ENCODE peak calls at places on chromosomes 7 and 10, in five cellular contexts. One of them, this sample, is unnamed.

GRCh38 chr10:113131611-113132330 is 181.7 kb downstream of the TCF7L2 start:
- DNase-seq in H1: no peak
- DNase-seq in HCT116: no peak
- DNase-seq in body of pancreas: no peak
- DNase-seq in ovary: no peak
- DNase-seq in this sample: no peak

GRCh38 chr10:102040305-102040704 is 15.7 kb downstream of the ARMH3 start:
- DNase-seq in H1: no peak
- DNase-seq in HCT116: no peak
- DNase-seq in body of pancreas: no peak
- DNase-seq in ovary: no peak
- DNase-seq in this sample: no peak

GRCh38 chr7:48140001-48140681 is 31.1 kb upstream of the ABCA13 start:
- DNase-seq in H1: no peak
- DNase-seq in HCT116: no peak
- DNase-seq in body of pancreas: peak; percentile 41
- DNase-seq in ovary: no peak
- DNase-seq in this sample: no peak

GRCh38 chr10:45239642-45240041 is 75.8 kb downstream of the OR13A1 start:
- DNase-seq in H1: no peak
- DNase-seq in HCT116: no peak
- DNase-seq in body of pancreas: no peak
- DNase-seq in ovary: no peak
- DNase-seq in this sample: no peak

GRCh38 chr10:72083234-72084093 is 4.9 kb downstream of the SPOCK2 start:
- DNase-seq in H1: no peak
- DNase-seq in HCT116: no peak
- DNase-seq in body of pancreas: no peak
- DNase-seq in ovary: no peak
- DNase-seq in this sample: no peak

GRCh38 chr10:84310470-84310869 is 17.9 kb upstream of the CCSER2 start:
- DNase-seq in H1: no peak
- DNase-seq in HCT116: no peak
- DNase-seq in body of pancreas: no peak
- DNase-seq in ovary: no peak
- DNase-seq in this sample: no peak

GRCh38 chr7:20211376-20211775 is 5.8 kb downstream of the MACC1 start:
- DNase-seq in H1: no peak
- DNase-seq in HCT116: no peak
- DNase-seq in body of pancreas: no peak
- DNase-seq in ovary: no peak
- DNase-seq in this sample: no peak

GRCh38 chr10:114754445-114755320 is 66.9 kb upstream of the FHIP2A start:
- DNase-seq in H1: no peak
- DNase-seq in HCT116: peak; percentile 78
- DNase-seq in body of pancreas: no peak
- DNase-seq in ovary: no peak
- DNase-seq in this sample: peak; percentile 25

GRCh38 chr7:101728888-101729883 is 88.2 kb upstream of the CUX1 start:
- DNase-seq in H1: no peak
- DNase-seq in HCT116: peak; percentile 93
- DNase-seq in body of pancreas: no peak
- DNase-seq in ovary: no peak
- DNase-seq in this sample: peak; percentile 95

GRCh38 chr7:108586274-108586710 is 16.6 kb downstream of the DNAJB9 start:
- DNase-seq in H1: no peak
- DNase-seq in HCT116: no peak
- DNase-seq in body of pancreas: no peak
- DNase-seq in ovary: no peak
- DNase-seq in this sample: no peak

GRCh38 chr10:130806426-130806825 is 505.1 kb downstream of the TCERG1L start:
- DNase-seq in H1: no peak
- DNase-seq in HCT116: no peak
- DNase-seq in body of pancreas: no peak
- DNase-seq in ovary: no peak
- DNase-seq in this sample: no peak

GRCh38 chr7:74506329-74506724 is 52.6 kb downstream of the GTF2IRD1 start:
- DNase-seq in H1: no peak
- DNase-seq in HCT116: no peak
- DNase-seq in body of pancreas: no peak
- DNase-seq in ovary: no peak
- DNase-seq in this sample: no peak

GRCh38 chr10:121644501-121644900 is 46.3 kb upstream of the FGFR2 start:
- DNase-seq in H1: no peak
- DNase-seq in HCT116: no peak
- DNase-seq in body of pancreas: no peak
- DNase-seq in ovary: no peak
- DNase-seq in this sample: no peak

GRCh38 chr7:108156897-108157605 is 26.9 kb upstream of the LAMB4 start:
- DNase-seq in H1: no peak
- DNase-seq in HCT116: no peak
- DNase-seq in body of pancreas: no peak
- DNase-seq in ovary: no peak
- DNase-seq in this sample: no peak

GRCh38 chr10:114362831-114363355 is 41.4 kb downstream of the AFAP1L2 start:
- DNase-seq in H1: no peak
- DNase-seq in HCT116: no peak
- DNase-seq in body of pancreas: no peak
- DNase-seq in ovary: no peak
- DNase-seq in this sample: no peak

GRCh38 chr10:29295813-29296212 is 6.9 kb downstream of the LYZL1 start:
- DNase-seq in H1: no peak
- DNase-seq in HCT116: no peak
- DNase-seq in body of pancreas: no peak
- DNase-seq in ovary: no peak
- DNase-seq in this sample: no peak
- H3K9me3 ChIP-seq in H1: peaks cover 18% of the 10 kb centered on the region
- H3K9me3 ChIP-seq in HCT116: peaks cover 6% of the 10 kb centered on the region
- H3K9me3 ChIP-seq in body of pancreas: no peaks in the 10 kb centered on the region
- H3K9me3 ChIP-seq in ovary: no peaks in the 10 kb centered on the region
- H3K9me3 ChIP-seq in this sample: no peaks in the 10 kb centered on the region

GRCh38 chr10:811379-811778 is 120.1 kb downstream of the LARP4B start:
- DNase-seq in H1: no peak
- DNase-seq in HCT116: no peak
- DNase-seq in body of pancreas: no peak
- DNase-seq in ovary: no peak
- DNase-seq in this sample: no peak

GRCh38 chr10:809671-810350 is 120.3 kb upstream of the DIP2C start:
- DNase-seq in H1: no peak
- DNase-seq in HCT116: no peak
- DNase-seq in body of pancreas: no peak
- DNase-seq in ovary: no peak
- DNase-seq in this sample: no peak

GRCh38 chr10:811781-812180 is 119.7 kb downstream of the LARP4B start:
- DNase-seq in H1: no peak
- DNase-seq in HCT116: no peak
- DNase-seq in body of pancreas: no peak
- DNase-seq in ovary: no peak
- DNase-seq in this sample: no peak

GRCh38 chr10:812787-813186 is 118.7 kb downstream of the LARP4B start:
- DNase-seq in H1: no peak
- DNase-seq in HCT116: no peak
- DNase-seq in body of pancreas: no peak
- DNase-seq in ovary: no peak
- DNase-seq in this sample: no peak

GRCh38 chr10:810351-810846 is 120.9 kb upstream of the DIP2C start:
- DNase-seq in H1: no peak
- DNase-seq in HCT116: no peak
- DNase-seq in body of pancreas: no peak
- DNase-seq in ovary: no peak
- DNase-seq in this sample: no peak
- H3K36me3 ChIP-seq in H1: peaks cover 23% of the 10 kb centered on the region
- H3K36me3 ChIP-seq in HCT116: peaks cover 49% of the 10 kb centered on the region
- H3K36me3 ChIP-seq in body of pancreas: peaks cover 34% of the 10 kb centered on the region
- H3K36me3 ChIP-seq in ovary: no peaks in the 10 kb centered on the region
- H3K36me3 ChIP-seq in this sample: peaks cover 63% of the 10 kb centered on the region

DNA sequence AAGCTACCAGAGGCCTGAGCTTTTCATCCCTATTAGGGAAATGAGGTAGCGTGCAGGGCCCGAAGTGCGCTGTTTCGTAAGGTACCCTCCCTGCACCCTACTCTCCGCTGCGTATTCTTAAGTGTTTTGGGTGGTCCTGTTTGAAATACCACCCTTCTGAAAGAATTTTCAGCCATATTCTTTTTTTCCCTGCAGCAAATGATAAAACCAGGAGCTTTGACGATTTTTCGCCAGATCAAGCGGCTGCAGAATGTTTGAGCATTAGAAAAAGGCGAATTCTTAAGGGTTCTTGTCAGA is 1.2 kb downstream of the RSBN1L start:
- DNase-seq in H1: no peak
- DNase-seq in HCT116: no peak
- DNase-seq in body of pancreas: no peak
- DNase-seq in ovary: peak; percentile 34
- DNase-seq in this sample: no peak
- TF ChIP-seq POLR2A in H1: no peak
- TF ChIP-seq POLR2A in HCT116: no peak
- TF ChIP-seq POLR2A in body of pancreas: no peak
- TF ChIP-seq POLR2A in ovary: no peak
- TF ChIP-seq POLR2A in this sample: no peak

GRCh38 chr10:29407280-29407858 is 118.5 kb downstream of the LYZL1 start:
- DNase-seq in H1: no peak
- DNase-seq in HCT116: no peak
- DNase-seq in body of pancreas: no peak
- DNase-seq in ovary: no peak
- DNase-seq in this sample: no peak
- H3K9me3 ChIP-seq in H1: peaks cover 31% of the 10 kb centered on the region
- H3K9me3 ChIP-seq in HCT116: peaks cover 8% of the 10 kb centered on the region
- H3K9me3 ChIP-seq in body of pancreas: no peaks in the 10 kb centered on the region
- H3K9me3 ChIP-seq in ovary: no peaks in the 10 kb centered on the region
- H3K9me3 ChIP-seq in this sample: no peaks in the 10 kb centered on the region

GRCh38 chr7:18624436-18624835 is 128.9 kb downstream of the HDAC9 start:
- DNase-seq in H1: no peak
- DNase-seq in HCT116: no peak
- DNase-seq in body of pancreas: no peak
- DNase-seq in ovary: no peak
- DNase-seq in this sample: no peak
- H3K36me3 ChIP-seq in H1: no peaks in the 10 kb centered on the region
- H3K36me3 ChIP-seq in HCT116: no peaks in the 10 kb centered on the region
- H3K36me3 ChIP-seq in body of pancreas: no peaks in the 10 kb centered on the region
- H3K36me3 ChIP-seq in ovary: no peaks in the 10 kb centered on the region
- H3K36me3 ChIP-seq in this sample: no peaks in the 10 kb centered on the region

GRCh38 chr10:79084012-79084971 is 15.5 kb downstream of the ZMIZ1 start:
- DNase-seq in H1: no peak
- DNase-seq in HCT116: no peak
- DNase-seq in body of pancreas: peak; percentile 93
- DNase-seq in ovary: peak; percentile 93
- DNase-seq in this sample: peak; percentile 95
- TF ChIP-seq POLR2A in H1: no peak
- TF ChIP-seq POLR2A in HCT116: no peak
- TF ChIP-seq POLR2A in body of pancreas: no peak
- TF ChIP-seq POLR2A in ovary: no peak
- TF ChIP-seq POLR2A in this sample: no peak

DNA sequence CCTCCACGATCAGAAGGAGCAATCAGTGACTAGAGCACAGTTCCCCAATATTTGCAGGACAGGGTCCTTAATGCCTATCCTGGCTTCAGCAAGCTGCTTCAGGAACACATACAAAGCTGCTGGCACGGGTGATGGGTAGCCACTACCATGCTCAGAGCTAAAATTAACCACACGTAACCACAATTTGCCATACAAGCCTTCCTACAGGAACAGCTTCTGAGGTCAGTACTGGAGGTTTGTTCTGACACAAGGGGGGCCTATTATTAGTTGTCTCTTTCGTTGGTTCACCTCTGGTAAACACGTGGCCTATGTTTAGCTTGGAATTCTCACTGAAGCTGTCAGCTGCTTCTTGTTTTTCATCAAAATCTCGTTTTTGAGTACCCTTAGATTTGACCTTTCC is 41.1 kb downstream of the ZNF248 start:
- DNase-seq in H1: no peak
- DNase-seq in HCT116: no peak
- DNase-seq in body of pancreas: no peak
- DNase-seq in ovary: no peak
- DNase-seq in this sample: no peak
- H3K9me3 ChIP-seq in H1: peaks cover 83% of the 10 kb centered on the region
- H3K9me3 ChIP-seq in HCT116: no peaks in the 10 kb centered on the region
- H3K9me3 ChIP-seq in body of pancreas: no peaks in the 10 kb centered on the region
- H3K9me3 ChIP-seq in ovary: no peaks in the 10 kb centered on the region
- H3K9me3 ChIP-seq in this sample: peaks cover 14% of the 10 kb centered on the region

DNA sequence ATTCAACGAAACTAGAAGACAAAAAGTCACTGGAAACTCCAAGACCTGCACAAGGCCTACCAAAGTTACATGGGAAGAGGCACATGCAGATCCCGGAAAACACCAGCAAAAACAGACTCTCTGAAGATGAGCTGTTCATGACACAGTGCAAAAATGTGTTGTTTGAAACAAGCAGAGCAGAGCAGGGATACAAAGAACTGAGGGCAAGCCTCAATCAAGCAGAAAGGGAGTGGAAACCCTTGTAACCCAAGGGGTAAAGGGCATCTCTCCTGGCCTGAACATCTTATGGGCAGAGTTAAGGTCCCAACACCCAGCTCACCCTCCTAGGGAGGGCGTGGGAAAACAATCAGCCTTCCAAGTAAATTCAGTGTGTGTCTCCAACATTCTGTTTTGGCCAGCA is 10.6 kb downstream of the PSPH start:
- DNase-seq in H1: no peak
- DNase-seq in HCT116: no peak
- DNase-seq in body of pancreas: no peak
- DNase-seq in ovary: no peak
- DNase-seq in this sample: no peak
- H3K36me3 ChIP-seq in H1: no peaks in the 10 kb centered on the region
- H3K36me3 ChIP-seq in HCT116: peaks cover 6% of the 10 kb centered on the region
- H3K36me3 ChIP-seq in body of pancreas: no peaks in the 10 kb centered on the region
- H3K36me3 ChIP-seq in ovary: no peaks in the 10 kb centered on the region
- H3K36me3 ChIP-seq in this sample: no peaks in the 10 kb centered on the region

GRCh38 chr10:93138113-93138870 is 64.6 kb downstream of the CYP26A1 start:
- DNase-seq in H1: no peak
- DNase-seq in HCT116: no peak
- DNase-seq in body of pancreas: no peak
- DNase-seq in ovary: no peak
- DNase-seq in this sample: no peak

GRCh38 chr10:93143286-93143685 is 69.6 kb downstream of the CYP26A1 start:
- DNase-seq in H1: no peak
- DNase-seq in HCT116: no peak
- DNase-seq in body of pancreas: no peak
- DNase-seq in ovary: no peak
- DNase-seq in this sample: no peak

GRCh38 chr10:93139059-93139658 is 65.5 kb downstream of the CYP26A1 start:
- DNase-seq in H1: no peak
- DNase-seq in HCT116: no peak
- DNase-seq in body of pancreas: no peak
- DNase-seq in ovary: no peak
- DNase-seq in this sample: no peak

GRCh38 chr10:93146336-93146735 is 72.6 kb downstream of the CYP26A1 start:
- DNase-seq in H1: no peak
- DNase-seq in HCT116: no peak
- DNase-seq in body of pancreas: no peak
- DNase-seq in ovary: no peak
- DNase-seq in this sample: no peak

GRCh38 chr10:93142534-93142933 is 68.8 kb downstream of the CYP26A1 start:
- DNase-seq in H1: no peak
- DNase-seq in HCT116: no peak
- DNase-seq in body of pancreas: no peak
- DNase-seq in ovary: no peak
- DNase-seq in this sample: no peak
- TF ChIP-seq POLR2A in H1: no peak
- TF ChIP-seq POLR2A in HCT116: no peak
- TF ChIP-seq POLR2A in body of pancreas: no peak
- TF ChIP-seq POLR2A in ovary: no peak
- TF ChIP-seq POLR2A in this sample: no peak

GRCh38 chr7:145543245-145543644 is 573.4 kb upstream of the CNTNAP2 start:
- DNase-seq in H1: no peak
- DNase-seq in HCT116: no peak
- DNase-seq in body of pancreas: no peak
- DNase-seq in ovary: no peak
- DNase-seq in this sample: no peak

GRCh38 chr7:145534301-145534700 is 582.3 kb upstream of the CNTNAP2 start:
- DNase-seq in H1: no peak
- DNase-seq in HCT116: no peak
- DNase-seq in body of pancreas: no peak
- DNase-seq in ovary: no peak
- DNase-seq in this sample: no peak

GRCh38 chr7:145539910-145540309 is 576.7 kb upstream of the CNTNAP2 start:
- DNase-seq in H1: no peak
- DNase-seq in HCT116: no peak
- DNase-seq in body of pancreas: no peak
- DNase-seq in ovary: no peak
- DNase-seq in this sample: no peak
- H3K9me3 ChIP-seq in H1: no peaks in the 10 kb centered on the region
- H3K9me3 ChIP-seq in HCT116: peaks cover 15% of the 10 kb centered on the region
- H3K9me3 ChIP-seq in body of pancreas: no peaks in the 10 kb centered on the region
- H3K9me3 ChIP-seq in ovary: no peaks in the 10 kb centered on the region
- H3K9me3 ChIP-seq in this sample: no peaks in the 10 kb centered on the region

This sample was measured in adrenal gland.